ENCODE peak calls at places on chromosome 9, in ten cellular contexts. C, S, L, A, V, Y, Z, T, D and X are unnamed samples.

GRCh38 chr9:122991370-122991830 is 42.1 kb upstream of the GPR21 start:
- DNase-seq in C (peak; percentile 63), S (peak; percentile 79), L (no peak), A (no peak), V (peak; percentile 92), Y (no peak), Z (peak; percentile 54), T (peak; percentile 92), D (peak; percentile 80), X (peak; percentile 61)

GRCh38 chr9:70466976-70467551 is 52.6 kb upstream of the KLF9 start:
- DNase-seq in C (no peak), S (peak; percentile 79), L (no peak), A (no peak), V (peak; percentile 80), Y (no peak), Z (no peak), T (peak; percentile 82), D (no peak), X (no peak)

GRCh38 chr9:68640421-68641089 is 64.5 kb upstream of the PIP5K1B start:
- DNase-seq in C (no peak), S (no peak), L (no peak), A (no peak), V (no peak), Y (no peak), Z (peak; percentile 75), T (no peak), D (no peak), X (no peak)

GRCh38 chr9:37732086-37732744 is 21.4 kb upstream of the TRMT10B start:
- DNase-seq in C (no peak), S (no peak), L (no peak), A (no peak), V (no peak), Y (no peak), Z (no peak), T (no peak), D (no peak), X (no peak)

GRCh38 chr9:17829812-17830385 is 251.0 kb downstream of the SH3GL2 start:
- DNase-seq in C (no peak), S (no peak), L (no peak), A (no peak), V (no peak), Y (no peak), Z (no peak), T (no peak), D (no peak), X (no peak)

GRCh38 chr9:10135553-10135952 is 477.2 kb downstream of the PTPRD start:
- DNase-seq in C (no peak), S (no peak), L (no peak), A (no peak), V (no peak), Y (no peak), Z (no peak), T (no peak), D (no peak), X (no peak)

GRCh38 chr9:125088752-125089151 is 54.6 kb downstream of the SCAI start:
- DNase-seq in C (no peak), S (no peak), L (no peak), A (no peak), V (no peak), Y (no peak), Z (no peak), T (no peak), D (no peak), X (no peak)

GRCh38 chr9:91221332-91221731 is 140.4 kb downstream of the AUH start:
- DNase-seq in C (no peak), S (no peak), L (no peak), A (no peak), V (no peak), Y (no peak), Z (no peak), T (peak; percentile 84), D (no peak), X (no peak)

GRCh38 chr9:91949946-91950664 is at the start of gene ROR2:
- DNase-seq in C (peak; percentile 94), S (no peak), L (peak; percentile 67), A (no peak), V (peak; percentile 38), Y (peak; percentile 73), Z (peak; percentile 48), T (peak; percentile 76), D (no peak), X (no peak)

DNA sequence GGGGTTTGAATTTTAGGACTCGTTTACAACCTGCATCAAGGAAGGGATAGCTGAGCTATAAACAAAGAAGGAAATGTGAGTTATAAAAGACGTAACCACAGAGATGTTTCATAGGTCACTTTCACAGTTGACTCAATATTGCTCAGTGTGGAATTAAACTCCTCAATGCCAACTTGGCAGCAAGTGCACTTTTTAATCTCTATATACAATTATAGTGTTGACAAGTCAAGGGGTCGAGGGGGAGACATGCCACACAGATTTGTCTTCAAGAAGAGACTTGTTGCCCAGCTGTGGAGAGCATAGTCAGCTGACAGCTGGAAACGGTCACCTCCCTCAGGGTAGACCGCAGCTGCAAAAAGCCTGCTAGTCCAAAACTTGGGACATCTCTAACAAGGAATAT is 163.4 kb upstream of the DMAC1 start:
- DNase-seq in C (no peak), S (no peak), L (no peak), A (no peak), V (peak; percentile 15), Y (no peak), Z (no peak), T (no peak), D (no peak), X (no peak)
- H3K4me3 ChIP-seq in C (no peak overlapping the region), S (no peak overlapping the region), L (no peak overlapping the region), A (no peak overlapping the region), V (no peak overlapping the region), Y (no peak overlapping the region), Z (no peak overlapping the region), T (no peak overlapping the region), D (no peak overlapping the region), X (no peak overlapping the region)

GRCh38 chr9:136297016-136297691 is 6.7 kb downstream of the CCDC187 start:
- DNase-seq in C (no peak), S (no peak), L (no peak), A (peak; percentile 41), V (no peak), Y (no peak), Z (peak; percentile 31), T (no peak), D (peak; percentile 72), X (no peak)
- TF ChIP-seq CTCF in C (no peak), S (no peak), L (no peak), A (no peak), V (no peak), Y (no peak), Z (no peak), T (no peak), D (no peak), X (no peak)

DNA sequence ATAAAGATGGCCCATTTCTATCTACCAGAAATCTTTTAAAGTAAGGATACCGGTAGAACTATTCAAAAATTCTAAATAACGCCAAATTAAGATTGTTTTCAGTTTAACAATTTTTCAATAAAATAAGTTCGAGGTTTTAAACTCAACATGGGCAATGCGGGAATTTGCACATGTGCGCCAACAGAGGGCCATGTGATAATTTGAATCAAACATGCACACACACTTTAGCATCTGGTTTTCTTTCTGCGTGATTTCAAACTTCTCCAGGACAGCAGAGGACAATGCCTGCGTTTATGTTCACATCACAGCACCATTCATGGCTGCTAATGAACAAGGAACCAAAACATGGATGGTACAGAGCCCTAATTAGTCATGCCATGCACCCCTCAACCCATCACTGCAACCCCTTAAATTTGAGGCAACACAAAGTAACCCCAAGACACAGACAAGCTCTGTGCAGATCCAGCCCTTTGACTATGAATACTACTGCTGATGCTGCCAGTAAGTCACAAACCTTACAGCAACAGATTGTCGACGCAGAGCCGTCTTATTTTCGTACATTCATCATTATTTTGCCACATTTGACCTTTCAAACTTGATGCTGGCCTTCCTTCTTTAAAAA is 2.8 kb downstream of the SHC3 start:
- DNase-seq in C (no peak), S (no peak), L (no peak), A (no peak), V (peak; percentile 54), Y (no peak), Z (no peak), T (no peak), D (no peak), X (no peak)
- H3K4me3 ChIP-seq in C (no peak overlapping the region), S (no peak overlapping the region), L (no peak overlapping the region), A (no peak overlapping the region), V (peak overlapping the region; percentile 80), Y (no peak overlapping the region), Z (no peak overlapping the region), T (no peak overlapping the region), D (peak overlapping the region; percentile 62), X (no peak overlapping the region)

GRCh38 chr9:6051511-6051950 is 36.1 kb upstream of the RANBP6 start:
- DNase-seq in C (no peak), S (no peak), L (no peak), A (no peak), V (no peak), Y (no peak), Z (peak; percentile 72), T (no peak), D (no peak), X (no peak)

GRCh38 chr9:6049798-6050197 is 34.4 kb upstream of the RANBP6 start:
- DNase-seq in C (no peak), S (no peak), L (no peak), A (no peak), V (no peak), Y (no peak), Z (peak; percentile 82), T (peak; percentile 33), D (no peak), X (no peak)

GRCh38 chr9:6052520-6052919 is 37.1 kb upstream of the RANBP6 start:
- DNase-seq in C (no peak), S (no peak), L (no peak), A (no peak), V (no peak), Y (no peak), Z (no peak), T (no peak), D (no peak), X (no peak)

GRCh38 chr9:6054280-6055099 is 39.1 kb upstream of the RANBP6 start:
- DNase-seq in C (peak; percentile 90), S (peak; percentile 41), L (peak; percentile 38), A (peak; percentile 36), V (peak; percentile 79), Y (no peak), Z (peak; percentile 81), T (peak; percentile 87), D (peak; percentile 35), X (peak; percentile 72)

DNA sequence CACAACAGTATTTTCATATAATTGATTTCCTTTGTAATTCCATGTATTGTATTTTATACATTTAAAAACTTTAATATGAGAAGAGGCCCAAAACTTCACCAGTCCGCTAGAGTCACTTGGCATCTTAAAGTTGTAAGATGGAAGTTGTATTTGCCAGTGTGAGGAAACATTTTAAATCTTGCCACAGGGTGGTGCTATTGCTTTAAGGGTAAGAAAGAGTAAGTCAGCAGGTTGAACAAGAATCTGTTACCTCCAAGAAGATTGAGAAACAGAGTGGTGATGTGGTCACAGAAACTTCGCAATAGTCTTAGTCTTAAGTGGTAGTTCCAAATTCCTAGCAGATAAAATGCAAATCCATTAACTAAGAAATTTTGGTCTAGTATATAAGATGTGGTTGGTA is 39.8 kb upstream of the RANBP6 start:
- DNase-seq in C (peak; percentile 87), S (peak; percentile 79), L (no peak), A (peak; percentile 88), V (peak; percentile 99), Y (no peak), Z (peak; percentile 93), T (peak; percentile 98), D (peak; percentile 81), X (peak; percentile 65)
- TF ChIP-seq CTCF in C (peak; percentile 75), S (peak; percentile 36), L (peak; percentile 63), A (peak; percentile 57), V (peak; percentile 65), Y (peak; percentile 46), Z (peak; percentile 53), T (peak; percentile 61), D (peak; percentile 77), X (peak; percentile 47)